ENCODE peak calls at places on chromosomes 16 and 17, in nine cellular contexts. H, K, V, E, F, Q, Y, Z and O are unnamed samples.

GRCh38 chr17:42618442-42619150 is 9.1 kb downstream of the TUBG1 start:
- DNase-seq in H (peak; percentile 91), K (peak; percentile 97), V (peak; percentile 73), E (peak; percentile 13), F (peak; percentile 70), Q (no peak), Y (peak; percentile 19), Z (peak; percentile 92), O (no peak)

GRCh38 chr16:57592591-57593003 is 35.8 kb upstream of the ADGRG1 start:
- DNase-seq in H (no peak), K (peak; percentile 64), V (peak; percentile 51), E (no peak), F (no peak), Q (no peak), Y (no peak), Z (no peak), O (no peak)

GRCh38 chr17:44970136-44970737 is 2.1 kb upstream of the C1QL1 start:
- DNase-seq in H (peak; percentile 76), K (no peak), V (peak; percentile 39), E (no peak), F (no peak), Q (no peak), Y (peak; percentile 76), Z (no peak), O (no peak)

GRCh38 chr17:17567114-17567513 is 24.4 kb downstream of the PEMT start:
- DNase-seq in H (no peak), K (no peak), V (no peak), E (no peak), F (no peak), Q (no peak), Y (no peak), Z (peak; percentile 65), O (no peak)

GRCh38 chr16:69406780-69407331 is 17.6 kb upstream of the CYB5B start:
- DNase-seq in H (peak; percentile 60), K (peak; percentile 34), V (no peak), E (no peak), F (no peak), Q (no peak), Y (no peak), Z (no peak), O (no peak)

GRCh38 chr17:78120971-78121800 is 7.4 kb downstream of the TMC6 start:
- DNase-seq in H (no peak), K (peak; percentile 60), V (peak; percentile 60), E (no peak), F (no peak), Q (no peak), Y (no peak), Z (no peak), O (no peak)

GRCh38 chr17:42796066-42796758 is 2.3 kb downstream of the COA3 start:
- DNase-seq in H (no peak), K (no peak), V (no peak), E (no peak), F (no peak), Q (no peak), Y (no peak), Z (no peak), O (no peak)

GRCh38 chr17:36590082-36590481 is 1.6 kb upstream of the DHRS11 start:
- DNase-seq in H (no peak), K (peak; percentile 31), V (no peak), E (no peak), F (no peak), Q (no peak), Y (no peak), Z (no peak), O (no peak)

GRCh38 chr17:47694018-47694817 is at the start of gene TBKBP1:
- DNase-seq in H (peak; percentile 92), K (no peak), V (peak; percentile 43), E (no peak), F (no peak), Q (no peak), Y (peak; percentile 88), Z (peak; percentile 65), O (no peak)

GRCh38 chr17:43599835-43600234 is 53.7 kb upstream of the ETV4 start:
- DNase-seq in H (no peak), K (no peak), V (no peak), E (peak; percentile 28), F (peak; percentile 54), Q (peak; percentile 54), Y (no peak), Z (no peak), O (no peak)

GRCh38 chr16:31513126-31513525 is 4.9 kb upstream of the RUSF1 start:
- DNase-seq in H (no peak), K (no peak), V (no peak), E (no peak), F (peak; percentile 33), Q (no peak), Y (no peak), Z (no peak), O (no peak)

GRCh38 chr17:52383493-52384100 is 225.1 kb upstream of the CA10 start:
- DNase-seq in H (peak; percentile 91), K (peak; percentile 43), V (peak; percentile 60), E (no peak), F (peak; percentile 24), Q (no peak), Y (peak; percentile 65), Z (peak; percentile 71), O (no peak)
- TF ChIP-seq CTCF in H (peak; percentile 93), K (peak; percentile 63), V (peak; percentile 65), E (peak; percentile 42), F (peak; percentile 72), Q (no peak), Y (peak; percentile 83), Z (peak; percentile 68), O (no peak)

GRCh38 chr16:80530479-80530878 is 10.3 kb upstream of the DYNLRB2 start:
- DNase-seq in H (no peak), K (no peak), V (no peak), E (no peak), F (no peak), Q (no peak), Y (no peak), Z (no peak), O (no peak)

GRCh38 chr16:80526418-80527061 is 14.3 kb upstream of the DYNLRB2 start:
- DNase-seq in H (peak; percentile 82), K (peak; percentile 77), V (peak; percentile 42), E (peak; percentile 47), F (peak; percentile 52), Q (peak; percentile 27), Y (peak; percentile 62), Z (peak; percentile 61), O (no peak)

GRCh38 chr16:80525420-80525819 is 15.4 kb upstream of the DYNLRB2 start:
- DNase-seq in H (no peak), K (no peak), V (no peak), E (no peak), F (no peak), Q (no peak), Y (no peak), Z (no peak), O (no peak)

DNA sequence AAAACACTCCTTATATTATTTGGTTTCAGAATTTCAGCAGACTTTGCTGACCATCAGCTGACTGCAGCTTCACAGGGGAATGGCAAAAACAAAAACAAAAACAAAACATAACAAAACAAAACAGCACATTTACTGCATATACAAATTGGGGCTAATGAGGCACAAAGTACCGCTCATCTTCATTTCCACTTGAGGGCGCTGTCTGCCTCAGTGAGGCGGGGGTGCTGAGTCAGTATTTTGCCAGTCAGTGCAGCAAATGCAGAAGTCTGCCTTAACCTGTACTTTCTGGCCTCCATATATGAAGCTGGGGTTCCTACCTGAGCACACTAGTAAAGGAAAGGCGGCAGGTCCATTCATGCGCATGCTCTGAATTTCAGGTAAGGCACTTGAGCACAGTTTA is 13.5 kb upstream of the DYNLRB2 start:
- DNase-seq in H (peak; percentile 77), K (peak; percentile 76), V (peak; percentile 12), E (no peak), F (no peak), Q (no peak), Y (peak; percentile 17), Z (no peak), O (no peak)
- TF ChIP-seq CTCF in H (peak; percentile 95), K (peak; percentile 72), V (peak; percentile 7), E (peak; percentile 46), F (no peak), Q (peak; percentile 55), Y (peak; percentile 51), Z (peak; percentile 25), O (no peak)

GRCh38 chr17:16418684-16419066 is 3.3 kb downstream of the TRPV2 start:
- DNase-seq in H (no peak), K (peak; percentile 45), V (no peak), E (no peak), F (no peak), Q (no peak), Y (no peak), Z (no peak), O (no peak)

GRCh38 chr17:16419074-16419928 is 3.9 kb downstream of the TRPV2 start:
- DNase-seq in H (no peak), K (peak; percentile 84), V (no peak), E (peak; percentile 88), F (peak; percentile 79), Q (peak; percentile 66), Y (no peak), Z (peak; percentile 51), O (no peak)

GRCh38 chr17:16417399-16417798 is 2.0 kb downstream of the TRPV2 start:
- DNase-seq in H (no peak), K (no peak), V (no peak), E (no peak), F (no peak), Q (no peak), Y (no peak), Z (no peak), O (no peak)

GRCh38 chr17:16417896-16418683 is 2.7 kb downstream of the TRPV2 start:
- DNase-seq in H (no peak), K (no peak), V (no peak), E (no peak), F (no peak), Q (no peak), Y (no peak), Z (no peak), O (no peak)

DNA sequence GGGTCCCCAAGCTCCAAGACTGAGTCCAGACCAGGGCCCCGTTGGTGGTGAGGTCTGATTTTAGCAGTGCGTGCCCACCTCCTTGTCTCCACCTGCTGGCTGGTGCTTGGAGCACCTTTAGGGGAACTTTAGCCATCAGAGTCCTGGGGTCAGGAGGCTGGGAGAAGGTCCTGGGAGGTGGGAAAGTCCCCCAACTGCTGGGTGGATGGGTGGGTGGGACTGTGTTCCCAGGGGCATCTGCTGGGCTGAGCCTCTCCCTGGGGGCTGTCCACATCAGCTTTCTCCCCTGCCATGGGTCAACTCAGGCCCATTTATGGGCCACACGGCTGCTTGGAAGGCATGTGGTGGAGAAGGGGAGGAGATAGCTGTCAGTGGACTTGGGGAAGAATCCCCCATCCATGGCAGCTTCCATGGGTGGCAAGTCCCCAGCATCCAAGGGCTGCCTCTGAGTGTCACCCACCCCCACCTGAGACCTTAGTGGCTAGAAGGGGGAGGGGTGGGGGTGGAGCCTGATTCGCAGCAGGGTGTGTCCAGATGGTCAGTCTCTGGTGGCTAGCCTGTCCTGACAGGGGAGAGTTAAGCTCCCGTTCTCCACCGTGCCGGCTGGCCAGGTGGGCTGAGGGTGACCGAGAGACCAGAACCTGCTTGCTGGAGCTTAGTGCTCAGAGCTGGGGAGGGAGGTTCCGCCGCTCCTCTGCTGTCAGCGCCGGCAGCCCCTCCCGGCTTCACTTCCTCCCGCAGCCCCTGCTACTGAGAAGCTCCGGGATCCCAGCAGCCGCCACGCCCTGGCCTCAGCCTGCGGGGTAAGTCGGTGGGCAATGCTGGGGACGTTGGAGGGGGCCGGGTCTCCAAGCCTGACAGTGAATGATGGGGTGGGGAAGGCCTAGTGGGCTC is at the start of gene TRPV2:
- DNase-seq in H (peak; percentile 80), K (peak; percentile 86), V (peak; percentile 65), E (no peak), F (no peak), Q (no peak), Y (peak; percentile 33), Z (peak; percentile 35), O (no peak)
- TF ChIP-seq CTCF in H (peak; percentile 84), K (peak; percentile 91), V (peak; percentile 42), E (peak; percentile 24), F (no peak), Q (peak; percentile 11), Y (no peak), Z (peak; percentile 18), O (no peak)

GRCh38 chr17:40562841-40563370 is 2.4 kb downstream of the CCR7 start:
- DNase-seq in H (no peak), K (no peak), V (no peak), E (no peak), F (no peak), Q (no peak), Y (no peak), Z (no peak), O (no peak)
- TF ChIP-seq CTCF in H (peak; percentile 7), K (peak; percentile 19), V (no peak), E (no peak), F (no peak), Q (no peak), Y (no peak), Z (no peak), O (no peak)